ENCODE peak calls at places on chromosome 10, in four cellular contexts. Q is fibroblast of the aortic adventitia, G is uterus, N is heart right ventricle. O is an unnamed sample.

GRCh38 chr10:58266003-58266825 is 1.5 kb downstream of the IPMK start:
- DNase-seq in N (no peak), G (no peak), Q (peak), O (peak)

GRCh38 chr10:89465196-89465595 is 50.8 kb downstream of the IFIT5 start:
- DNase-seq in G (no peak), Q (no peak), N (no peak), O (no peak)

GRCh38 chr10:126902157-126902556 is 3.1 kb upstream of the DOCK1 start:
- DNase-seq in G (no peak), N (no peak), Q (peak), O (peak)

GRCh38 chr10:99598781-99599481 is 21.3 kb downstream of the SLC25A28 start:
- DNase-seq in Q (no peak), N (no peak), G (no peak), O (no peak)

GRCh38 chr10:100293067-100293466 is 6.6 kb upstream of the BLOC1S2 start:
- DNase-seq in G (no peak), Q (no peak), N (no peak), O (no peak)

GRCh38 chr10:104128214-104128613 is 6.2 kb downstream of the SFR1 start:
- DNase-seq in Q (peak), N (no peak), G (no peak), O (peak)

GRCh38 chr10:8279598-8279997 is 225.1 kb downstream of the GATA3 start:
- DNase-seq in G (no peak), Q (peak), N (no peak), O (peak)

GRCh38 chr10:113038183-113038582 is 88.1 kb downstream of the TCF7L2 start:
- DNase-seq in Q (no peak), G (no peak), N (no peak), O (no peak)

GRCh38 chr10:79245539-79246208 is 101.6 kb upstream of the PPIF start:
- DNase-seq in N (peak), Q (no peak), G (no peak), O (no peak)

GRCh38 chr10:105950410-105950809 is 1214.1 kb downstream of the SORCS1 start:
- DNase-seq in G (peak), N (no peak), Q (peak), O (peak)

GRCh38 chr10:70576803-70577517 is 25.6 kb downstream of the PRF1 start:
- DNase-seq in G (no peak), Q (peak), N (no peak), O (peak)

GRCh38 chr10:49144021-49144720 is 10.3 kb upstream of the FAM170B start:
- DNase-seq in G (no peak), Q (no peak), N (no peak), O (no peak)

GRCh38 chr10:98655512-98655911 is 208.8 kb upstream of the HPS1 start:
- DNase-seq in G (no peak), N (no peak), Q (no peak), O (no peak)

GRCh38 chr10:78527296-78527695 is 493.6 kb downstream of the RPS24 start:
- DNase-seq in G (peak), Q (no peak), N (no peak), O (no peak)

GRCh38 chr10:132648871-132649528 is 111.4 kb downstream of the INPP5A start:
- DNase-seq in G (no peak), N (no peak), Q (no peak), O (no peak)

GRCh38 chr10:33804534-33804933 is 470.1 kb upstream of the NRP1 start:
- DNase-seq in N (no peak), Q (no peak), G (peak), O (no peak)

GRCh38 chr10:48750019-48750418 is 65.3 kb downstream of the WDFY4 start:
- DNase-seq in Q (no peak), N (no peak), G (no peak), O (no peak)

GRCh38 chr10:109178576-109178975 is 744.7 kb downstream of the XPNPEP1 start:
- DNase-seq in Q (no peak), G (no peak), N (no peak), O (no peak)

GRCh38 chr10:43573250-43574034 is 974 bp downstream of the ZNF239 start:
- DNase-seq in G (no peak), Q (peak), N (no peak), O (peak)

GRCh38 chr10:124875596-124875995 is 66.3 kb upstream of the ZRANB1 start:
- DNase-seq in N (no peak), Q (peak), G (no peak), O (peak)

GRCh38 chr10:5252177-5253037 is 55.8 kb downstream of the AKR1C4 start:
- DNase-seq in Q (peak), N (no peak), G (no peak), O (no peak)

GRCh38 chr10:67173787-67174186 is 248.0 kb downstream of the LRRTM3 start:
- DNase-seq in G (no peak), N (no peak), Q (no peak), O (no peak)

GRCh38 chr10:102801496-102801895 is 35.7 kb downstream of the CYP17A1 start:
- DNase-seq in Q (peak), G (no peak), N (no peak), O (no peak)

GRCh38 chr10:95814011-95814727 is 58.2 kb downstream of the ENTPD1 start:
- DNase-seq in Q (peak), G (no peak), N (no peak), O (peak)

GRCh38 chr10:50431791-50432190 is 180.5 kb upstream of the ASAH2 start:
- DNase-seq in G (no peak), N (no peak), Q (peak), O (peak)

GRCh38 chr10:124649209-124649608 is 95.0 kb downstream of the FAM53B start:
- DNase-seq in N (peak), Q (peak), G (peak), O (no peak)

GRCh38 chr10:77872151-77872946 is 54.2 kb downstream of the DLG5 start:
- DNase-seq in N (no peak), G (peak), Q (peak), O (peak)

GRCh38 chr10:124998624-124999291 is 56.8 kb downstream of the ZRANB1 start:
- DNase-seq in G (peak), Q (no peak), N (no peak), O (no peak)

GRCh38 chr10:23448802-23449570 is 10.1 kb downstream of the OTUD1 start:
- DNase-seq in N (no peak), Q (peak), G (no peak), O (no peak)

GRCh38 chr10:62805139-62806092 is 896 bp downstream of the ADO start:
- DNase-seq in Q (peak), N (peak), G (peak), O (peak)